ENCODE peak calls at places on chromosomes 4 and X, in four cellular contexts. One of them, this sample, is unnamed.

GRCh38 chr4:36422582-36422981 is 141.2 kb downstream of the DTHD1 start:
- DNase-seq in uterus: no peak
- DNase-seq in thyroid gland: no peak
- DNase-seq in aorta: no peak
- DNase-seq in this sample: no peak

GRCh38 chr4:27005512-27006246 is 145.0 kb downstream of the STIM2 start:
- DNase-seq in uterus: no peak
- DNase-seq in thyroid gland: no peak
- DNase-seq in aorta: no peak
- DNase-seq in this sample: no peak

GRCh38 chrX:19636989-19637388 is 121.7 kb upstream of the MAP3K15 start:
- DNase-seq in uterus: no peak
- DNase-seq in aorta: no peak
- DNase-seq in thyroid gland: no peak
- DNase-seq in this sample: no peak

GRCh38 chrX:132015875-132016274 is 7.2 kb upstream of the STK26 start:
- DNase-seq in thyroid gland: no peak
- DNase-seq in aorta: no peak
- DNase-seq in uterus: no peak
- DNase-seq in this sample: no peak

GRCh38 chr4:109957227-109957626 is 44.5 kb downstream of the EGF start:
- DNase-seq in aorta: no peak
- DNase-seq in uterus: no peak
- DNase-seq in thyroid gland: no peak
- DNase-seq in this sample: no peak

GRCh38 chr4:76539979-76540378 is 105.0 kb downstream of the SHROOM3 start:
- DNase-seq in thyroid gland: no peak
- DNase-seq in aorta: no peak
- DNase-seq in uterus: no peak
- DNase-seq in this sample: no peak

GRCh38 chr4:91837608-91838029 is 466.1 kb upstream of the GRID2 start:
- DNase-seq in thyroid gland: no peak
- DNase-seq in aorta: no peak
- DNase-seq in uterus: no peak
- DNase-seq in this sample: no peak

GRCh38 chr4:100823066-100823992 is 305.5 kb upstream of the EMCN start:
- DNase-seq in uterus: no peak
- DNase-seq in thyroid gland: no peak
- DNase-seq in aorta: no peak
- DNase-seq in this sample: no peak

GRCh38 chr4:175424111-175424510 is 388.0 kb downstream of the GPM6A start:
- DNase-seq in thyroid gland: no peak
- DNase-seq in aorta: no peak
- DNase-seq in uterus: no peak
- DNase-seq in this sample: no peak

GRCh38 chr4:8526363-8526855 is 53.8 kb upstream of the GPR78 start:
- DNase-seq in thyroid gland: no peak
- DNase-seq in aorta: peak; percentile 54
- DNase-seq in uterus: no peak
- DNase-seq in this sample: no peak

GRCh38 chrX:104255465-104255864 is 732 bp upstream of the ESX1 start:
- DNase-seq in aorta: no peak
- DNase-seq in thyroid gland: no peak
- DNase-seq in uterus: no peak
- DNase-seq in this sample: no peak

GRCh38 chrX:10754445-10754844 is 134.1 kb upstream of the MID1 start:
- DNase-seq in uterus: no peak
- DNase-seq in thyroid gland: no peak
- DNase-seq in aorta: no peak
- DNase-seq in this sample: no peak
- H3K27ac ChIP-seq in uterus: peak overlapping the region; percentile 72
- H3K27ac ChIP-seq in thyroid gland: no peak overlapping the region
- H3K27ac ChIP-seq in aorta: no peak overlapping the region
- H3K27ac ChIP-seq in this sample: no peak overlapping the region

GRCh38 chr4:7389719-7390118 is 45.0 kb downstream of the PSAPL1 start:
- DNase-seq in thyroid gland: no peak
- DNase-seq in aorta: peak; percentile 66
- DNase-seq in uterus: no peak
- DNase-seq in this sample: no peak

GRCh38 chr4:7390366-7390765 is 44.4 kb downstream of the PSAPL1 start:
- DNase-seq in uterus: no peak
- DNase-seq in aorta: no peak
- DNase-seq in thyroid gland: no peak
- DNase-seq in this sample: no peak

GRCh38 chr4:7387925-7388324 is 46.8 kb downstream of the PSAPL1 start:
- DNase-seq in thyroid gland: no peak
- DNase-seq in aorta: peak; percentile 51
- DNase-seq in uterus: no peak
- DNase-seq in this sample: no peak

GRCh38 chr4:7389101-7389701 is 45.5 kb downstream of the PSAPL1 start:
- DNase-seq in uterus: no peak
- DNase-seq in thyroid gland: no peak
- DNase-seq in aorta: peak; percentile 55
- DNase-seq in this sample: no peak

GRCh38 chr4:7388627-7389026 is 46.1 kb downstream of the PSAPL1 start:
- DNase-seq in uterus: no peak
- DNase-seq in thyroid gland: no peak
- DNase-seq in aorta: peak; percentile 51
- DNase-seq in this sample: no peak
- H3K4me3 ChIP-seq in uterus: no peak overlapping the region
- H3K4me3 ChIP-seq in thyroid gland: no peak overlapping the region
- H3K4me3 ChIP-seq in aorta: no peak overlapping the region
- H3K4me3 ChIP-seq in this sample: no peak overlapping the region

DNA sequence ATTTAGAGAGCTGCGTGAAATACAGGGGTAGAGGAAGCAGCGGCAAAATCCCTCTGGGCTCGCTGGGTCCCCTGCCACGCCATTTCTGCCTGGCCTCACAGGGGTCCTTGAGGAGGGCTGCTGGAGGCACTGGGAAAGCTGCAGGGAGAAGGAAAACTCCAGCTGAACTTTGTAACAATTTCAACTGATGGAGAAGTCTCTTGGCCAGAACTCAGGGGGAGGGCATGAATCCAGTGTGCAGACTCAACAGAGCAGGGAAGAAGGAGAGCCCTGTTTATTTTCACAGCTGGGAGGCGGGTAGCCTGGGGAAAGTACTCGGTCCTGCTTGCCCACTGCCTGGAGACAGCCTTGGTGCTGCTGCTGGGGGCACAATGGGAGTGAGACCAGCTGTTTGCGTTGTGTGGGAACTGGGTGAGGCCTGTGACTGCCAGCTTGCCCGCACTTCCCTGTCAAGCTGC is 93.2 kb upstream of the MAPK10 start:
- DNase-seq in thyroid gland: peak; percentile 75
- DNase-seq in aorta: peak; percentile 65
- DNase-seq in uterus: peak; percentile 65
- DNase-seq in this sample: no peak
- H3K27ac ChIP-seq in thyroid gland: peak overlapping the region; percentile 32
- H3K27ac ChIP-seq in aorta: peak overlapping the region; percentile 58
- H3K27ac ChIP-seq in uterus: peak overlapping the region; percentile 94
- H3K27ac ChIP-seq in this sample: peak overlapping the region; percentile 34

GRCh38 chr4:24434193-24434728 is 150.1 kb downstream of the DHX15 start:
- DNase-seq in uterus: no peak
- DNase-seq in aorta: no peak
- DNase-seq in thyroid gland: no peak
- DNase-seq in this sample: no peak
- H3K4me3 ChIP-seq in uterus: no peak overlapping the region
- H3K4me3 ChIP-seq in aorta: no peak overlapping the region
- H3K4me3 ChIP-seq in thyroid gland: no peak overlapping the region
- H3K4me3 ChIP-seq in this sample: no peak overlapping the region

GRCh38 chrX:71859637-71860036 is 51.0 kb upstream of the NHSL2 start:
- DNase-seq in aorta: no peak
- DNase-seq in thyroid gland: peak; percentile 46
- DNase-seq in uterus: no peak
- DNase-seq in this sample: peak; percentile 38
- H3K27ac ChIP-seq in aorta: no peak overlapping the region
- H3K27ac ChIP-seq in thyroid gland: no peak overlapping the region
- H3K27ac ChIP-seq in uterus: no peak overlapping the region
- H3K27ac ChIP-seq in this sample: no peak overlapping the region

GRCh38 chr4:186203391-186203802 is 12.0 kb downstream of the CYP4V2 start:
- DNase-seq in aorta: no peak
- DNase-seq in uterus: peak; percentile 32
- DNase-seq in thyroid gland: no peak
- DNase-seq in this sample: no peak
- H3K4me3 ChIP-seq in aorta: no peak overlapping the region
- H3K4me3 ChIP-seq in uterus: peak overlapping the region; percentile 26
- H3K4me3 ChIP-seq in thyroid gland: no peak overlapping the region
- H3K4me3 ChIP-seq in this sample: no peak overlapping the region

DNA sequence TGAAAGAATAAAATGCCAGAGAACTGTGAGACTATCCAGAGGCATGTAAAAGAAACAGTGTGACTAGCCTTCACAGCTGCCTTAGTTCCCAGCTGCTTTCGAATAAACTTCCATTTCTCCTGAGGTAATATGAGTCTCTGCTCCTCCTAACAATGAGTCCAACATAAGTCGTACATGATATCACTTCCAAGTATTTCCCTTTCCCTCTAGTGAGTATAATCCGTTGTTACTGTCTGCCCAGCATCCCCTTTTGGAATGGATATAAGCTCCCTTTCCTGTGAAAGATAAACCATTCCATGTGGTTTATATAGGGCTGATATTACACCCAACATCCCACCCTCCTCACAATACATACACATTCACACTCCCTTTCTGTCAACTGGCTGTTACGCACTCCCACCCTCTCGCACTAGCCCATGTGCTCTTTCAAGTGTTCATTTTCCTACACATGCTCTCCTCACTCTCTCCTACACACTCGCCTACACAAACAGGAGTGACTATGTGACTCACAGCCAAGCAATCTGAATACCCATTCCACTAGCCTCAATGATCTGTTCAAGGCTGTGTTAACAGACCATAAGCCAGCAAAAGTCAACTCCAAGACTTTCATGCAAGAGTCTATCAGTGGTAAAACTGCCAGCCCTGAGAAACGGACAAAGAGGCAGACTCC is 5.0 kb downstream of the NAF1 start:
- DNase-seq in aorta: no peak
- DNase-seq in uterus: no peak
- DNase-seq in thyroid gland: no peak
- DNase-seq in this sample: no peak
- H3K27ac ChIP-seq in aorta: no peak overlapping the region
- H3K27ac ChIP-seq in uterus: no peak overlapping the region
- H3K27ac ChIP-seq in thyroid gland: no peak overlapping the region
- H3K27ac ChIP-seq in this sample: no peak overlapping the region

GRCh38 chr4:84483738-84484137 is 15.4 kb downstream of the NKX6-1 start:
- DNase-seq in uterus: no peak
- DNase-seq in thyroid gland: no peak
- DNase-seq in aorta: no peak
- DNase-seq in this sample: no peak
- H3K4me3 ChIP-seq in uterus: no peak overlapping the region
- H3K4me3 ChIP-seq in thyroid gland: no peak overlapping the region
- H3K4me3 ChIP-seq in aorta: no peak overlapping the region
- H3K4me3 ChIP-seq in this sample: no peak overlapping the region

GRCh38 chr4:28225005-28225404 is 1364.4 kb downstream of the STIM2 start:
- DNase-seq in aorta: no peak
- DNase-seq in uterus: no peak
- DNase-seq in thyroid gland: no peak
- DNase-seq in this sample: no peak
- H3K27ac ChIP-seq in aorta: no peak overlapping the region
- H3K27ac ChIP-seq in uterus: no peak overlapping the region
- H3K27ac ChIP-seq in thyroid gland: no peak overlapping the region
- H3K27ac ChIP-seq in this sample: no peak overlapping the region